ENCODE peak calls at places on chromosomes 11 and 22, in eight cellular contexts. One of them, this sample, is unnamed.

GRCh38 chr11:61700720-61701119 is 20.5 kb downstream of the DAGLA start:
- DNase-seq in posterior vena cava: no peak
- DNase-seq in activated T-helper 9 cell treated with anti-CD3 and anti-CD28 coated beads, Interleukin-2, amount 50 U/mL, for 16 hours: no peak
- DNase-seq in EL: no peak
- DNase-seq in aorta: no peak
- DNase-seq in cardiac fibroblast: no peak
- DNase-seq in IMR-90: no peak
- DNase-seq in astrocyte of the hippocampus: no peak
- DNase-seq in this sample: no peak

GRCh38 chr11:119370486-119371046 is 10.9 kb downstream of the USP2 start:
- DNase-seq in activated T-helper 9 cell treated with anti-CD3 and anti-CD28 coated beads, Interleukin-2, amount 50 U/mL, for 16 hours: no peak
- DNase-seq in astrocyte of the hippocampus: no peak
- DNase-seq in aorta: peak
- DNase-seq in cardiac fibroblast: no peak
- DNase-seq in posterior vena cava: peak
- DNase-seq in IMR-90: no peak
- DNase-seq in EL: no peak
- DNase-seq in this sample: no peak

GRCh38 chr11:7672960-7673723 is at the start of gene CYB5R2:
- DNase-seq in posterior vena cava: peak
- DNase-seq in aorta: peak
- DNase-seq in cardiac fibroblast: peak
- DNase-seq in EL: peak
- DNase-seq in astrocyte of the hippocampus: peak
- DNase-seq in IMR-90: peak
- DNase-seq in activated T-helper 9 cell treated with anti-CD3 and anti-CD28 coated beads, Interleukin-2, amount 50 U/mL, for 16 hours: no peak
- DNase-seq in this sample: peak

GRCh38 chr11:12876988-12877387 is 132.1 kb upstream of the RASSF10 start:
- DNase-seq in EL: no peak
- DNase-seq in aorta: no peak
- DNase-seq in posterior vena cava: no peak
- DNase-seq in astrocyte of the hippocampus: no peak
- DNase-seq in IMR-90: no peak
- DNase-seq in cardiac fibroblast: no peak
- DNase-seq in activated T-helper 9 cell treated with anti-CD3 and anti-CD28 coated beads, Interleukin-2, amount 50 U/mL, for 16 hours: no peak
- DNase-seq in this sample: no peak

GRCh38 chr11:68436985-68437926 is 23.3 kb upstream of the PPP6R3 start:
- DNase-seq in activated T-helper 9 cell treated with anti-CD3 and anti-CD28 coated beads, Interleukin-2, amount 50 U/mL, for 16 hours: no peak
- DNase-seq in astrocyte of the hippocampus: peak
- DNase-seq in IMR-90: peak
- DNase-seq in cardiac fibroblast: peak
- DNase-seq in posterior vena cava: peak
- DNase-seq in aorta: no peak
- DNase-seq in EL: peak
- DNase-seq in this sample: no peak

GRCh38 chr22:37905534-37906363 is at the start of gene MICALL1:
- DNase-seq in cardiac fibroblast: peak
- DNase-seq in IMR-90: peak
- DNase-seq in aorta: peak
- DNase-seq in EL: peak
- DNase-seq in astrocyte of the hippocampus: peak
- DNase-seq in activated T-helper 9 cell treated with anti-CD3 and anti-CD28 coated beads, Interleukin-2, amount 50 U/mL, for 16 hours: peak
- DNase-seq in posterior vena cava: no peak
- DNase-seq in this sample: no peak

GRCh38 chr11:95058622-95059021 is 8.1 kb upstream of the SRSF8 start:
- DNase-seq in posterior vena cava: no peak
- DNase-seq in astrocyte of the hippocampus: no peak
- DNase-seq in aorta: no peak
- DNase-seq in cardiac fibroblast: no peak
- DNase-seq in IMR-90: no peak
- DNase-seq in EL: no peak
- DNase-seq in activated T-helper 9 cell treated with anti-CD3 and anti-CD28 coated beads, Interleukin-2, amount 50 U/mL, for 16 hours: no peak
- DNase-seq in this sample: no peak

GRCh38 chr11:13297917-13298356 is 20.3 kb downstream of the BMAL1 start:
- DNase-seq in activated T-helper 9 cell treated with anti-CD3 and anti-CD28 coated beads, Interleukin-2, amount 50 U/mL, for 16 hours: no peak
- DNase-seq in cardiac fibroblast: no peak
- DNase-seq in EL: no peak
- DNase-seq in astrocyte of the hippocampus: no peak
- DNase-seq in aorta: no peak
- DNase-seq in IMR-90: no peak
- DNase-seq in posterior vena cava: no peak
- DNase-seq in this sample: no peak

GRCh38 chr22:39360242-39360641 is 10.5 kb downstream of the SYNGR1 start:
- DNase-seq in EL: no peak
- DNase-seq in aorta: no peak
- DNase-seq in posterior vena cava: no peak
- DNase-seq in activated T-helper 9 cell treated with anti-CD3 and anti-CD28 coated beads, Interleukin-2, amount 50 U/mL, for 16 hours: no peak
- DNase-seq in IMR-90: no peak
- DNase-seq in astrocyte of the hippocampus: no peak
- DNase-seq in cardiac fibroblast: no peak
- DNase-seq in this sample: no peak

GRCh38 chr22:50603511-50604255 is 3.1 kb downstream of the MAPK8IP2 start:
- DNase-seq in aorta: peak
- DNase-seq in astrocyte of the hippocampus: no peak
- DNase-seq in activated T-helper 9 cell treated with anti-CD3 and anti-CD28 coated beads, Interleukin-2, amount 50 U/mL, for 16 hours: no peak
- DNase-seq in cardiac fibroblast: no peak
- DNase-seq in IMR-90: no peak
- DNase-seq in EL: no peak
- DNase-seq in posterior vena cava: peak
- DNase-seq in this sample: no peak

GRCh38 chr11:86502137-86502536 is 127.5 kb downstream of the CCDC81 start:
- DNase-seq in posterior vena cava: no peak
- DNase-seq in activated T-helper 9 cell treated with anti-CD3 and anti-CD28 coated beads, Interleukin-2, amount 50 U/mL, for 16 hours: no peak
- DNase-seq in cardiac fibroblast: no peak
- DNase-seq in astrocyte of the hippocampus: no peak
- DNase-seq in IMR-90: no peak
- DNase-seq in EL: no peak
- DNase-seq in aorta: no peak
- DNase-seq in this sample: no peak

GRCh38 chr11:122754553-122755322 is 83.6 kb upstream of the CRTAM start:
- DNase-seq in cardiac fibroblast: no peak
- DNase-seq in EL: peak
- DNase-seq in IMR-90: no peak
- DNase-seq in activated T-helper 9 cell treated with anti-CD3 and anti-CD28 coated beads, Interleukin-2, amount 50 U/mL, for 16 hours: no peak
- DNase-seq in aorta: no peak
- DNase-seq in astrocyte of the hippocampus: no peak
- DNase-seq in posterior vena cava: no peak
- DNase-seq in this sample: no peak

GRCh38 chr22:36911887-36912661 is 1.4 kb upstream of the CSF2RB start:
- DNase-seq in aorta: no peak
- DNase-seq in activated T-helper 9 cell treated with anti-CD3 and anti-CD28 coated beads, Interleukin-2, amount 50 U/mL, for 16 hours: no peak
- DNase-seq in EL: peak
- DNase-seq in posterior vena cava: no peak
- DNase-seq in astrocyte of the hippocampus: peak
- DNase-seq in IMR-90: no peak
- DNase-seq in cardiac fibroblast: peak
- DNase-seq in this sample: no peak

GRCh38 chr11:95498731-95499396 is 267.9 kb upstream of the SESN3 start:
- DNase-seq in activated T-helper 9 cell treated with anti-CD3 and anti-CD28 coated beads, Interleukin-2, amount 50 U/mL, for 16 hours: no peak
- DNase-seq in posterior vena cava: no peak
- DNase-seq in EL: no peak
- DNase-seq in aorta: no peak
- DNase-seq in astrocyte of the hippocampus: peak
- DNase-seq in IMR-90: no peak
- DNase-seq in cardiac fibroblast: no peak
- DNase-seq in this sample: no peak

GRCh38 chr22:42299586-42300285 is 29.3 kb upstream of the TCF20 start:
- DNase-seq in activated T-helper 9 cell treated with anti-CD3 and anti-CD28 coated beads, Interleukin-2, amount 50 U/mL, for 16 hours: peak
- DNase-seq in aorta: no peak
- DNase-seq in cardiac fibroblast: no peak
- DNase-seq in IMR-90: no peak
- DNase-seq in EL: no peak
- DNase-seq in astrocyte of the hippocampus: peak
- DNase-seq in posterior vena cava: no peak
- DNase-seq in this sample: no peak

GRCh38 chr22:24417200-24417599 is 10.2 kb upstream of the ADORA2A start:
- DNase-seq in activated T-helper 9 cell treated with anti-CD3 and anti-CD28 coated beads, Interleukin-2, amount 50 U/mL, for 16 hours: no peak
- DNase-seq in astrocyte of the hippocampus: no peak
- DNase-seq in posterior vena cava: peak
- DNase-seq in EL: no peak
- DNase-seq in IMR-90: no peak
- DNase-seq in aorta: no peak
- DNase-seq in cardiac fibroblast: no peak
- DNase-seq in this sample: no peak

GRCh38 chr11:134439181-134439580 is 27.1 kb upstream of the B3GAT1 start:
- DNase-seq in IMR-90: no peak
- DNase-seq in EL: no peak
- DNase-seq in aorta: peak
- DNase-seq in astrocyte of the hippocampus: no peak
- DNase-seq in activated T-helper 9 cell treated with anti-CD3 and anti-CD28 coated beads, Interleukin-2, amount 50 U/mL, for 16 hours: no peak
- DNase-seq in cardiac fibroblast: no peak
- DNase-seq in posterior vena cava: peak
- DNase-seq in this sample: no peak

GRCh38 chr11:11281626-11282025 is 71.4 kb downstream of the CSNK2A3 start:
- DNase-seq in IMR-90: no peak
- DNase-seq in astrocyte of the hippocampus: no peak
- DNase-seq in posterior vena cava: no peak
- DNase-seq in aorta: no peak
- DNase-seq in EL: no peak
- DNase-seq in cardiac fibroblast: no peak
- DNase-seq in activated T-helper 9 cell treated with anti-CD3 and anti-CD28 coated beads, Interleukin-2, amount 50 U/mL, for 16 hours: no peak
- DNase-seq in this sample: no peak

GRCh38 chr11:95715777-95716241 is 73.8 kb downstream of the FAM76B start:
- DNase-seq in aorta: no peak
- DNase-seq in astrocyte of the hippocampus: peak
- DNase-seq in IMR-90: no peak
- DNase-seq in EL: no peak
- DNase-seq in posterior vena cava: no peak
- DNase-seq in cardiac fibroblast: peak
- DNase-seq in activated T-helper 9 cell treated with anti-CD3 and anti-CD28 coated beads, Interleukin-2, amount 50 U/mL, for 16 hours: peak
- DNase-seq in this sample: no peak

GRCh38 chr11:9527481-9528140 is 45.9 kb upstream of the WEE1 start:
- DNase-seq in IMR-90: peak
- DNase-seq in posterior vena cava: no peak
- DNase-seq in activated T-helper 9 cell treated with anti-CD3 and anti-CD28 coated beads, Interleukin-2, amount 50 U/mL, for 16 hours: no peak
- DNase-seq in EL: peak
- DNase-seq in astrocyte of the hippocampus: peak
- DNase-seq in cardiac fibroblast: peak
- DNase-seq in aorta: no peak
- DNase-seq in this sample: no peak

GRCh38 chr22:19884161-19884953 is 29.7 kb upstream of the GNB1L start:
- DNase-seq in IMR-90: no peak
- DNase-seq in astrocyte of the hippocampus: no peak
- DNase-seq in posterior vena cava: peak
- DNase-seq in aorta: peak
- DNase-seq in activated T-helper 9 cell treated with anti-CD3 and anti-CD28 coated beads, Interleukin-2, amount 50 U/mL, for 16 hours: no peak
- DNase-seq in cardiac fibroblast: no peak
- DNase-seq in EL: no peak
- DNase-seq in this sample: peak

GRCh38 chr11:118229274-118229847 is 4.5 kb upstream of the JAML start:
- DNase-seq in astrocyte of the hippocampus: no peak
- DNase-seq in EL: no peak
- DNase-seq in posterior vena cava: no peak
- DNase-seq in activated T-helper 9 cell treated with anti-CD3 and anti-CD28 coated beads, Interleukin-2, amount 50 U/mL, for 16 hours: no peak
- DNase-seq in cardiac fibroblast: no peak
- DNase-seq in IMR-90: no peak
- DNase-seq in aorta: no peak
- DNase-seq in this sample: no peak

GRCh38 chr22:20566420-20567260 is 59.2 kb downstream of the MED15 start:
- DNase-seq in aorta: peak
- DNase-seq in cardiac fibroblast: peak
- DNase-seq in astrocyte of the hippocampus: peak
- DNase-seq in EL: peak
- DNase-seq in activated T-helper 9 cell treated with anti-CD3 and anti-CD28 coated beads, Interleukin-2, amount 50 U/mL, for 16 hours: peak
- DNase-seq in posterior vena cava: peak
- DNase-seq in IMR-90: peak
- DNase-seq in this sample: no peak

GRCh38 chr11:131910491-131911387 is 540.3 kb downstream of the NTM start:
- DNase-seq in activated T-helper 9 cell treated with anti-CD3 and anti-CD28 coated beads, Interleukin-2, amount 50 U/mL, for 16 hours: no peak
- DNase-seq in aorta: peak
- DNase-seq in EL: peak
- DNase-seq in astrocyte of the hippocampus: peak
- DNase-seq in IMR-90: peak
- DNase-seq in posterior vena cava: no peak
- DNase-seq in cardiac fibroblast: peak
- DNase-seq in this sample: no peak

GRCh38 chr22:30538280-30538679 is 8.3 kb downstream of the SEC14L6 start:
- DNase-seq in IMR-90: peak
- DNase-seq in EL: peak
- DNase-seq in aorta: no peak
- DNase-seq in astrocyte of the hippocampus: no peak
- DNase-seq in cardiac fibroblast: peak
- DNase-seq in activated T-helper 9 cell treated with anti-CD3 and anti-CD28 coated beads, Interleukin-2, amount 50 U/mL, for 16 hours: no peak
- DNase-seq in posterior vena cava: no peak
- DNase-seq in this sample: no peak

GRCh38 chr11:59728913-59729312 is 15.3 kb upstream of the OR10V1 start:
- DNase-seq in aorta: no peak
- DNase-seq in posterior vena cava: no peak
- DNase-seq in cardiac fibroblast: no peak
- DNase-seq in IMR-90: no peak
- DNase-seq in EL: peak
- DNase-seq in activated T-helper 9 cell treated with anti-CD3 and anti-CD28 coated beads, Interleukin-2, amount 50 U/mL, for 16 hours: no peak
- DNase-seq in astrocyte of the hippocampus: no peak
- DNase-seq in this sample: no peak

GRCh38 chr11:24560324-24560723 is 63.5 kb downstream of the LUZP2 start:
- DNase-seq in EL: no peak
- DNase-seq in aorta: no peak
- DNase-seq in activated T-helper 9 cell treated with anti-CD3 and anti-CD28 coated beads, Interleukin-2, amount 50 U/mL, for 16 hours: no peak
- DNase-seq in IMR-90: no peak
- DNase-seq in cardiac fibroblast: no peak
- DNase-seq in astrocyte of the hippocampus: no peak
- DNase-seq in posterior vena cava: no peak
- DNase-seq in this sample: no peak

GRCh38 chr11:112822478-112823274 is 138.5 kb upstream of the NCAM1 start:
- DNase-seq in IMR-90: no peak
- DNase-seq in aorta: no peak
- DNase-seq in activated T-helper 9 cell treated with anti-CD3 and anti-CD28 coated beads, Interleukin-2, amount 50 U/mL, for 16 hours: no peak
- DNase-seq in posterior vena cava: no peak
- DNase-seq in cardiac fibroblast: no peak
- DNase-seq in astrocyte of the hippocampus: peak
- DNase-seq in EL: no peak
- DNase-seq in this sample: no peak

GRCh38 chr11:129740125-129740719 is 75.4 kb upstream of the TMEM45B start:
- DNase-seq in posterior vena cava: no peak
- DNase-seq in astrocyte of the hippocampus: no peak
- DNase-seq in EL: no peak
- DNase-seq in IMR-90: no peak
- DNase-seq in cardiac fibroblast: peak
- DNase-seq in activated T-helper 9 cell treated with anti-CD3 and anti-CD28 coated beads, Interleukin-2, amount 50 U/mL, for 16 hours: no peak
- DNase-seq in aorta: no peak
- DNase-seq in this sample: no peak

GRCh38 chr11:129700701-129701100 is 114.9 kb upstream of the TMEM45B start:
- DNase-seq in EL: no peak
- DNase-seq in IMR-90: no peak
- DNase-seq in posterior vena cava: no peak
- DNase-seq in cardiac fibroblast: no peak
- DNase-seq in aorta: no peak
- DNase-seq in astrocyte of the hippocampus: no peak
- DNase-seq in activated T-helper 9 cell treated with anti-CD3 and anti-CD28 coated beads, Interleukin-2, amount 50 U/mL, for 16 hours: no peak
- DNase-seq in this sample: no peak

GRCh38 chr22:29715705-29716104 is 4.1 kb upstream of the CABP7 start:
- DNase-seq in aorta: no peak
- DNase-seq in activated T-helper 9 cell treated with anti-CD3 and anti-CD28 coated beads, Interleukin-2, amount 50 U/mL, for 16 hours: no peak
- DNase-seq in EL: no peak
- DNase-seq in posterior vena cava: no peak
- DNase-seq in cardiac fibroblast: no peak
- DNase-seq in astrocyte of the hippocampus: no peak
- DNase-seq in IMR-90: no peak
- DNase-seq in this sample: no peak

GRCh38 chr11:115238802-115239201 is 265.4 kb downstream of the CADM1 start:
- DNase-seq in EL: no peak
- DNase-seq in IMR-90: no peak
- DNase-seq in cardiac fibroblast: no peak
- DNase-seq in astrocyte of the hippocampus: peak
- DNase-seq in posterior vena cava: no peak
- DNase-seq in activated T-helper 9 cell treated with anti-CD3 and anti-CD28 coated beads, Interleukin-2, amount 50 U/mL, for 16 hours: no peak
- DNase-seq in aorta: no peak
- DNase-seq in this sample: no peak

GRCh38 chr11:61779666-61780525 is 12.5 kb downstream of the TMEM258 start:
- DNase-seq in astrocyte of the hippocampus: no peak
- DNase-seq in aorta: no peak
- DNase-seq in cardiac fibroblast: no peak
- DNase-seq in EL: no peak
- DNase-seq in IMR-90: no peak
- DNase-seq in posterior vena cava: no peak
- DNase-seq in activated T-helper 9 cell treated with anti-CD3 and anti-CD28 coated beads, Interleukin-2, amount 50 U/mL, for 16 hours: no peak
- DNase-seq in this sample: no peak

GRCh38 chr11:121328213-121328966 is 35.8 kb downstream of the SC5D start:
- DNase-seq in posterior vena cava: no peak
- DNase-seq in activated T-helper 9 cell treated with anti-CD3 and anti-CD28 coated beads, Interleukin-2, amount 50 U/mL, for 16 hours: no peak
- DNase-seq in aorta: no peak
- DNase-seq in EL: no peak
- DNase-seq in cardiac fibroblast: no peak
- DNase-seq in astrocyte of the hippocampus: no peak
- DNase-seq in IMR-90: no peak
- DNase-seq in this sample: no peak